ENCODE peak calls at places on chromosomes 4 and X, in nine cellular contexts. S is AML-193; M is BJ; F is activated T-cell treated with anti-CD3 and anti-CD28 coated beads for 1 hour; B is DND-41; D is stimulated activated CD8-positive, alpha-beta memory T cell treated with anti-CD3 and anti-CD28 coated beads, Interleukin-15, amount 100 ng/mL, for 24 hours; U is iris pigment epithelial cell; E is NCI-H1930; T is cardiac septum. W is an unnamed sample.

GRCh38 chrX:42128020-42128419 is 204.7 kb upstream of the CASK start:
- DNase-seq in T (no peak), S (no peak), E (no peak), D (no peak), U (no peak), B (peak), M (no peak), F (no peak), W (no peak)

GRCh38 chr4:38583102-38583501 is 80.9 kb upstream of the KLF3 start:
- DNase-seq in D (no peak), S (no peak), B (peak), F (no peak), U (peak), M (no peak), T (no peak), E (no peak), W (no peak)

GRCh38 chr4:140085062-140085622 is 68.8 kb downstream of the MAML3 start:
- DNase-seq in T (no peak), M (no peak), E (no peak), D (no peak), B (no peak), F (no peak), U (peak), S (no peak), W (no peak)

GRCh38 chr4:140095694-140096482 is 58.1 kb downstream of the MAML3 start:
- DNase-seq in M (no peak), S (peak), D (no peak), U (peak), E (no peak), F (no peak), B (peak), T (peak), W (peak)

GRCh38 chr4:104728380-104729122 is 233.9 kb upstream of the CXXC4 start:
- DNase-seq in D (no peak), F (no peak), B (no peak), S (no peak), E (no peak), U (peak), T (no peak), M (no peak), W (peak)

GRCh38 chr4:62327612-62328297 is 1127.6 kb downstream of the ADGRL3 start:
- DNase-seq in D (no peak), M (no peak), S (no peak), E (no peak), U (no peak), B (no peak), F (no peak), T (no peak), W (no peak)

GRCh38 chr4:164508836-164509235 is 245.1 kb upstream of the SMIM31 start:
- DNase-seq in M (no peak), U (peak), D (no peak), F (no peak), B (no peak), E (no peak), T (no peak), S (peak), W (peak)

GRCh38 chr4:61195064-61195463 is 5.1 kb upstream of the ADGRL3 start:
- DNase-seq in D (no peak), M (no peak), E (no peak), S (no peak), F (no peak), T (no peak), B (no peak), U (no peak), W (no peak)

GRCh38 chr4:87038837-87039715 is 104.3 kb downstream of the AFF1 start:
- DNase-seq in F (no peak), M (peak), B (no peak), S (no peak), D (no peak), T (peak), U (peak), E (no peak), W (peak)

GRCh38 chrX:50877310-50877709 is 33.2 kb upstream of the BMP15 start:
- DNase-seq in D (no peak), F (no peak), T (no peak), M (peak), B (no peak), U (peak), S (no peak), E (no peak), W (no peak)

GRCh38 chr4:52594961-52595360 is 64.1 kb downstream of the USP46 start:
- DNase-seq in E (no peak), D (no peak), F (no peak), T (no peak), M (no peak), B (no peak), U (peak), S (no peak), W (no peak)

GRCh38 chrX:154021131-154021611 is 1.5 kb upstream of the IRAK1 start:
- DNase-seq in E (no peak), S (no peak), F (no peak), T (no peak), D (no peak), U (peak), B (no peak), M (no peak), W (no peak)

GRCh38 chr4:142778430-142778829 is 67.7 kb downstream of the INPP4B start:
- DNase-seq in S (no peak), F (no peak), T (no peak), U (peak), E (no peak), M (no peak), B (no peak), D (no peak), W (peak)

GRCh38 chr4:87451537-87451936 is 29.2 kb downstream of the NUDT9 start:
- DNase-seq in D (no peak), E (no peak), B (no peak), U (no peak), T (no peak), F (no peak), M (no peak), S (no peak), W (no peak)

GRCh38 chrX:10381218-10381617 is 224.4 kb downstream of the CLCN4 start:
- DNase-seq in S (no peak), E (no peak), M (no peak), F (no peak), U (no peak), D (no peak), T (no peak), B (no peak), W (no peak)

GRCh38 chrX:103398321-103398937 is 22.1 kb downstream of the BEX3 start:
- DNase-seq in M (peak), T (no peak), U (peak), S (peak), D (no peak), B (no peak), F (no peak), E (no peak), W (peak)

GRCh38 chrX:54357414-54358377 is at the start of gene WNK3:
- DNase-seq in E (peak), F (peak), D (peak), T (peak), M (no peak), U (peak), B (no peak), S (no peak), W (no peak)

GRCh38 chrX:22159071-22159470 is 113.6 kb upstream of the CBLL2 start:
- DNase-seq in M (no peak), E (no peak), D (no peak), T (no peak), S (no peak), B (no peak), F (no peak), U (peak), W (peak)

GRCh38 chr4:99382745-99383360 is 30.3 kb upstream of the ADH1C start:
- DNase-seq in F (no peak), B (no peak), U (peak), S (no peak), M (no peak), T (no peak), E (no peak), D (no peak), W (no peak)

GRCh38 chr4:39103291-39103690 is 41.3 kb downstream of the KLHL5 start:
- DNase-seq in E (no peak), S (no peak), M (no peak), F (no peak), U (no peak), T (no peak), D (no peak), B (no peak), W (no peak)

GRCh38 chr4:11623726-11624037 is 195.0 kb upstream of the HS3ST1 start:
- DNase-seq in E (no peak), F (peak), D (no peak), M (no peak), T (no peak), B (no peak), U (no peak), S (no peak), W (no peak)

W was measured in NCI-H226.